ENCODE peak calls at places on chromosomes 13 and 19, in eight cellular contexts. One of them, this sample, is unnamed.

GRCh38 chr13:50219743-50220142 is 204.5 kb downstream of the KCNRG start:
- DNase-seq in tibial artery: no peak
- DNase-seq in nucleus accumbens: no peak
- DNase-seq in hypothalamus: no peak
- DNase-seq in left cardiac atrium: no peak
- DNase-seq in foreskin melanocyte: no peak
- DNase-seq in RWPE1: no peak
- DNase-seq in heart right ventricle: no peak
- DNase-seq in this sample: no peak

GRCh38 chr19:55242517-55242916 is 14.0 kb upstream of the TMEM86B start:
- DNase-seq in tibial artery: no peak
- DNase-seq in nucleus accumbens: no peak
- DNase-seq in hypothalamus: no peak
- DNase-seq in left cardiac atrium: no peak
- DNase-seq in foreskin melanocyte: peak
- DNase-seq in RWPE1: no peak
- DNase-seq in heart right ventricle: no peak
- DNase-seq in this sample: no peak

GRCh38 chr13:36341718-36342117 is 4.5 kb downstream of the SPART start:
- DNase-seq in tibial artery: no peak
- DNase-seq in nucleus accumbens: no peak
- DNase-seq in hypothalamus: no peak
- DNase-seq in left cardiac atrium: no peak
- DNase-seq in foreskin melanocyte: no peak
- DNase-seq in RWPE1: peak
- DNase-seq in heart right ventricle: no peak
- DNase-seq in this sample: no peak

GRCh38 chr13:31424130-31424729 is 224.5 kb downstream of the B3GLCT start:
- DNase-seq in tibial artery: peak
- DNase-seq in nucleus accumbens: peak
- DNase-seq in hypothalamus: peak
- DNase-seq in left cardiac atrium: peak
- DNase-seq in foreskin melanocyte: peak
- DNase-seq in RWPE1: peak
- DNase-seq in heart right ventricle: peak
- DNase-seq in this sample: peak

GRCh38 chr19:16435238-16435911 is 36.4 kb downstream of the EPS15L1 start:
- DNase-seq in tibial artery: peak
- DNase-seq in nucleus accumbens: peak
- DNase-seq in hypothalamus: peak
- DNase-seq in left cardiac atrium: peak
- DNase-seq in foreskin melanocyte: no peak
- DNase-seq in RWPE1: no peak
- DNase-seq in heart right ventricle: no peak
- DNase-seq in this sample: peak

GRCh38 chr13:78589206-78589605 is 14.1 kb downstream of the POU4F1 start:
- DNase-seq in tibial artery: no peak
- DNase-seq in nucleus accumbens: no peak
- DNase-seq in hypothalamus: no peak
- DNase-seq in left cardiac atrium: no peak
- DNase-seq in foreskin melanocyte: no peak
- DNase-seq in RWPE1: peak
- DNase-seq in heart right ventricle: peak
- DNase-seq in this sample: peak

GRCh38 chr13:98018293-98018692 is 64.8 kb downstream of the IPO5 start:
- DNase-seq in tibial artery: no peak
- DNase-seq in nucleus accumbens: no peak
- DNase-seq in hypothalamus: no peak
- DNase-seq in left cardiac atrium: no peak
- DNase-seq in foreskin melanocyte: no peak
- DNase-seq in RWPE1: no peak
- DNase-seq in heart right ventricle: no peak
- DNase-seq in this sample: no peak

GRCh38 chr13:47033216-47033615 is 136.4 kb upstream of the HTR2A start:
- DNase-seq in tibial artery: no peak
- DNase-seq in nucleus accumbens: no peak
- DNase-seq in hypothalamus: no peak
- DNase-seq in left cardiac atrium: no peak
- DNase-seq in foreskin melanocyte: no peak
- DNase-seq in RWPE1: no peak
- DNase-seq in heart right ventricle: no peak
- DNase-seq in this sample: no peak

GRCh38 chr19:56603829-56604228 is 8.7 kb downstream of the ZNF71 start:
- DNase-seq in tibial artery: no peak
- DNase-seq in nucleus accumbens: peak
- DNase-seq in hypothalamus: peak
- DNase-seq in left cardiac atrium: no peak
- DNase-seq in foreskin melanocyte: no peak
- DNase-seq in RWPE1: no peak
- DNase-seq in heart right ventricle: no peak
- DNase-seq in this sample: no peak

GRCh38 chr13:95298971-95299627 is 2.2 kb downstream of the ABCC4 start:
- DNase-seq in tibial artery: no peak
- DNase-seq in nucleus accumbens: no peak
- DNase-seq in hypothalamus: no peak
- DNase-seq in left cardiac atrium: no peak
- DNase-seq in foreskin melanocyte: no peak
- DNase-seq in RWPE1: peak
- DNase-seq in heart right ventricle: no peak
- DNase-seq in this sample: peak

GRCh38 chr13:102845630-102846260 is at the start of gene ERCC5:
- DNase-seq in tibial artery: peak
- DNase-seq in nucleus accumbens: peak
- DNase-seq in hypothalamus: peak
- DNase-seq in left cardiac atrium: peak
- DNase-seq in foreskin melanocyte: peak
- DNase-seq in RWPE1: peak
- DNase-seq in heart right ventricle: peak
- DNase-seq in this sample: peak

GRCh38 chr19:51948979-51949378 is 21.7 kb downstream of the ZNF613 start:
- DNase-seq in tibial artery: peak
- DNase-seq in nucleus accumbens: peak
- DNase-seq in hypothalamus: peak
- DNase-seq in left cardiac atrium: peak
- DNase-seq in foreskin melanocyte: no peak
- DNase-seq in RWPE1: no peak
- DNase-seq in heart right ventricle: peak
- DNase-seq in this sample: peak

GRCh38 chr13:113743366-113744195 is 15.4 kb upstream of the TMEM255B start:
- DNase-seq in tibial artery: no peak
- DNase-seq in nucleus accumbens: no peak
- DNase-seq in hypothalamus: no peak
- DNase-seq in left cardiac atrium: no peak
- DNase-seq in foreskin melanocyte: no peak
- DNase-seq in RWPE1: no peak
- DNase-seq in heart right ventricle: no peak
- DNase-seq in this sample: no peak

GRCh38 chr19:34348899-34349487 is 16.0 kb upstream of the GPI start:
- DNase-seq in tibial artery: no peak
- DNase-seq in nucleus accumbens: no peak
- DNase-seq in hypothalamus: no peak
- DNase-seq in left cardiac atrium: no peak
- DNase-seq in foreskin melanocyte: no peak
- DNase-seq in RWPE1: no peak
- DNase-seq in heart right ventricle: no peak
- DNase-seq in this sample: no peak

GRCh38 chr13:32225494-32225931 is 89.7 kb downstream of the ZAR1L start:
- DNase-seq in tibial artery: no peak
- DNase-seq in nucleus accumbens: no peak
- DNase-seq in hypothalamus: no peak
- DNase-seq in left cardiac atrium: no peak
- DNase-seq in foreskin melanocyte: no peak
- DNase-seq in RWPE1: no peak
- DNase-seq in heart right ventricle: no peak
- DNase-seq in this sample: no peak

GRCh38 chr13:28865312-28865711 is 45.2 kb downstream of the MTUS2 start:
- DNase-seq in tibial artery: no peak
- DNase-seq in nucleus accumbens: no peak
- DNase-seq in hypothalamus: no peak
- DNase-seq in left cardiac atrium: no peak
- DNase-seq in foreskin melanocyte: no peak
- DNase-seq in RWPE1: no peak
- DNase-seq in heart right ventricle: no peak
- DNase-seq in this sample: no peak

GRCh38 chr13:49517461-49517860 is 21.7 kb downstream of the PHF11 start:
- DNase-seq in tibial artery: no peak
- DNase-seq in nucleus accumbens: peak
- DNase-seq in hypothalamus: peak
- DNase-seq in left cardiac atrium: no peak
- DNase-seq in foreskin melanocyte: no peak
- DNase-seq in RWPE1: no peak
- DNase-seq in heart right ventricle: peak
- DNase-seq in this sample: peak

GRCh38 chr19:19997656-19998268 is 41.5 kb downstream of the ZNF682 start:
- DNase-seq in tibial artery: no peak
- DNase-seq in nucleus accumbens: no peak
- DNase-seq in hypothalamus: peak
- DNase-seq in left cardiac atrium: peak
- DNase-seq in foreskin melanocyte: no peak
- DNase-seq in RWPE1: no peak
- DNase-seq in heart right ventricle: peak
- DNase-seq in this sample: peak

GRCh38 chr19:19745496-19746285 is 12.8 kb upstream of the ZNF14 start:
- DNase-seq in tibial artery: no peak
- DNase-seq in nucleus accumbens: no peak
- DNase-seq in hypothalamus: no peak
- DNase-seq in left cardiac atrium: no peak
- DNase-seq in foreskin melanocyte: no peak
- DNase-seq in RWPE1: no peak
- DNase-seq in heart right ventricle: no peak
- DNase-seq in this sample: no peak

GRCh38 chr13:46866150-46866549 is 30.7 kb downstream of the HTR2A start:
- DNase-seq in tibial artery: peak
- DNase-seq in nucleus accumbens: no peak
- DNase-seq in hypothalamus: no peak
- DNase-seq in left cardiac atrium: peak
- DNase-seq in foreskin melanocyte: peak
- DNase-seq in RWPE1: peak
- DNase-seq in heart right ventricle: peak
- DNase-seq in this sample: peak

GRCh38 chr13:33554919-33555791 is 262.8 kb upstream of the RFC3 start:
- DNase-seq in tibial artery: no peak
- DNase-seq in nucleus accumbens: no peak
- DNase-seq in hypothalamus: no peak
- DNase-seq in left cardiac atrium: no peak
- DNase-seq in foreskin melanocyte: no peak
- DNase-seq in RWPE1: no peak
- DNase-seq in heart right ventricle: no peak
- DNase-seq in this sample: peak

GRCh38 chr13:40982772-40983171 is 36.3 kb downstream of the ELF1 start:
- DNase-seq in tibial artery: peak
- DNase-seq in nucleus accumbens: no peak
- DNase-seq in hypothalamus: peak
- DNase-seq in left cardiac atrium: peak
- DNase-seq in foreskin melanocyte: peak
- DNase-seq in RWPE1: no peak
- DNase-seq in heart right ventricle: no peak
- DNase-seq in this sample: peak

GRCh38 chr19:50191270-50191669 is 12.2 kb upstream of the MYH14 start:
- DNase-seq in tibial artery: no peak
- DNase-seq in nucleus accumbens: no peak
- DNase-seq in hypothalamus: no peak
- DNase-seq in left cardiac atrium: no peak
- DNase-seq in foreskin melanocyte: no peak
- DNase-seq in RWPE1: no peak
- DNase-seq in heart right ventricle: no peak
- DNase-seq in this sample: no peak

GRCh38 chr13:48532146-48532472 is 771 bp downstream of the RCBTB2 start:
- DNase-seq in tibial artery: no peak
- DNase-seq in nucleus accumbens: no peak
- DNase-seq in hypothalamus: peak
- DNase-seq in left cardiac atrium: no peak
- DNase-seq in foreskin melanocyte: no peak
- DNase-seq in RWPE1: no peak
- DNase-seq in heart right ventricle: no peak
- DNase-seq in this sample: peak

GRCh38 chr13:57629821-57630235 is 1.7 kb upstream of the PCDH17 start:
- DNase-seq in tibial artery: peak
- DNase-seq in nucleus accumbens: peak
- DNase-seq in hypothalamus: peak
- DNase-seq in left cardiac atrium: peak
- DNase-seq in foreskin melanocyte: peak
- DNase-seq in RWPE1: peak
- DNase-seq in heart right ventricle: peak
- DNase-seq in this sample: peak

GRCh38 chr13:90526711-90527110 is 820.8 kb upstream of the MIR17HG start:
- DNase-seq in tibial artery: no peak
- DNase-seq in nucleus accumbens: no peak
- DNase-seq in hypothalamus: no peak
- DNase-seq in left cardiac atrium: no peak
- DNase-seq in foreskin melanocyte: no peak
- DNase-seq in RWPE1: no peak
- DNase-seq in heart right ventricle: no peak
- DNase-seq in this sample: no peak

GRCh38 chr19:43798026-43798545 is 4.2 kb downstream of the LYPD5 start:
- DNase-seq in tibial artery: no peak
- DNase-seq in nucleus accumbens: no peak
- DNase-seq in hypothalamus: no peak
- DNase-seq in left cardiac atrium: no peak
- DNase-seq in foreskin melanocyte: no peak
- DNase-seq in RWPE1: no peak
- DNase-seq in heart right ventricle: no peak
- DNase-seq in this sample: no peak

GRCh38 chr13:102724923-102725322 is 30.1 kb upstream of the METTL21C start:
- DNase-seq in tibial artery: no peak
- DNase-seq in nucleus accumbens: no peak
- DNase-seq in hypothalamus: peak
- DNase-seq in left cardiac atrium: no peak
- DNase-seq in foreskin melanocyte: no peak
- DNase-seq in RWPE1: peak
- DNase-seq in heart right ventricle: no peak
- DNase-seq in this sample: peak

GRCh38 chr13:98440390-98441055 is 136.4 kb downstream of the STK24 start:
- DNase-seq in tibial artery: no peak
- DNase-seq in nucleus accumbens: no peak
- DNase-seq in hypothalamus: no peak
- DNase-seq in left cardiac atrium: no peak
- DNase-seq in foreskin melanocyte: no peak
- DNase-seq in RWPE1: no peak
- DNase-seq in heart right ventricle: no peak
- DNase-seq in this sample: no peak

GRCh38 chr19:39498262-39499081 is at the start of gene DLL3:
- DNase-seq in tibial artery: no peak
- DNase-seq in nucleus accumbens: no peak
- DNase-seq in hypothalamus: no peak
- DNase-seq in left cardiac atrium: no peak
- DNase-seq in foreskin melanocyte: peak
- DNase-seq in RWPE1: no peak
- DNase-seq in heart right ventricle: no peak
- DNase-seq in this sample: peak

GRCh38 chr19:17210296-17210695 is 4.9 kb upstream of the USE1 start:
- DNase-seq in tibial artery: no peak
- DNase-seq in nucleus accumbens: no peak
- DNase-seq in hypothalamus: no peak
- DNase-seq in left cardiac atrium: no peak
- DNase-seq in foreskin melanocyte: no peak
- DNase-seq in RWPE1: no peak
- DNase-seq in heart right ventricle: no peak
- DNase-seq in this sample: no peak

GRCh38 chr13:30689752-30690151 is 45.6 kb upstream of the ALOX5AP start:
- DNase-seq in tibial artery: no peak
- DNase-seq in nucleus accumbens: no peak
- DNase-seq in hypothalamus: no peak
- DNase-seq in left cardiac atrium: no peak
- DNase-seq in foreskin melanocyte: no peak
- DNase-seq in RWPE1: no peak
- DNase-seq in heart right ventricle: no peak
- DNase-seq in this sample: no peak

GRCh38 chr13:85772379-85772778 is 26.8 kb downstream of the SLITRK6 start:
- DNase-seq in tibial artery: no peak
- DNase-seq in nucleus accumbens: no peak
- DNase-seq in hypothalamus: no peak
- DNase-seq in left cardiac atrium: no peak
- DNase-seq in foreskin melanocyte: peak
- DNase-seq in RWPE1: peak
- DNase-seq in heart right ventricle: no peak
- DNase-seq in this sample: no peak

GRCh38 chr19:12838182-12838890 is at the start of gene MAST1:
- DNase-seq in tibial artery: no peak
- DNase-seq in nucleus accumbens: no peak
- DNase-seq in hypothalamus: peak
- DNase-seq in left cardiac atrium: peak
- DNase-seq in foreskin melanocyte: no peak
- DNase-seq in RWPE1: no peak
- DNase-seq in heart right ventricle: peak
- DNase-seq in this sample: peak

This sample was measured in dermis blood vessel endothelial cell.